ENCODE peak calls at places on chromosome X, in four cellular contexts. N is activated CD8-positive, alpha-beta memory T cell treated with anti-CD3 and anti-CD28 coated beads for 48 hours; I is upper lobe of right lung; J is ureter. E is an unnamed sample.

GRCh38 chrX:126030021-126030420 is 136.1 kb downstream of the DCAF12L2 start:
- DNase-seq in J (no peak), N (no peak), I (no peak), E (no peak)

GRCh38 chrX:97909245-97909644 is 1025.5 kb downstream of the RPA4 start:
- DNase-seq in N (no peak), I (no peak), J (no peak), E (no peak)

GRCh38 chrX:67568769-67569168 is 24.9 kb downstream of the AR start:
- DNase-seq in N (no peak), J (no peak), I (no peak), E (no peak)

GRCh38 chrX:16022580-16023170 is 100.7 kb upstream of the GRPR start:
- DNase-seq in I (no peak), J (no peak), N (no peak), E (no peak)

GRCh38 chrX:71224098-71224708 is 1.2 kb downstream of the GJB1 start:
- DNase-seq in I (no peak), J (no peak), N (no peak), E (no peak)

GRCh38 chrX:69024931-69025330 is 140.3 kb downstream of the PJA1 start:
- DNase-seq in I (peak), J (peak), N (no peak), E (no peak)

GRCh38 chrX:31471229-31471628 is 399.4 kb upstream of the FTHL17 start:
- DNase-seq in I (no peak), N (no peak), J (no peak), E (no peak)

GRCh38 chrX:1323315-1323714 is 13.3 kb upstream of the IL3RA start:
- DNase-seq in J (no peak), I (no peak), N (peak), E (no peak)

E was measured in omental fat pad.